ENCODE peak calls at places on chromosomes 2 and 18, in eight cellular contexts. V is adrenal gland, F is heart left ventricle, I is gastrocnemius medialis, L is fibroblast of lung, A is cardiac fibroblast, T is cardiac muscle cell, K is coronary artery. Q is an unnamed sample.

GRCh38 chr2:169034984-169035544 is 3.9 kb upstream of the ABCB11 start:
- DNase-seq in L (no peak), K (no peak), F (no peak), A (no peak), V (no peak), T (no peak), I (no peak), Q (no peak)

GRCh38 chr2:129929321-129930290 is 49.9 kb upstream of the RAB6C start:
- DNase-seq in K (no peak), L (no peak), I (peak; percentile 33), T (no peak), A (peak; percentile 14), V (no peak), F (no peak), Q (no peak)

GRCh38 chr18:33630476-33630875 is 52.5 kb downstream of the ASXL3 start:
- DNase-seq in T (no peak), F (no peak), K (no peak), L (no peak), I (no peak), V (no peak), A (no peak), Q (no peak)

GRCh38 chr18:56333146-56333545 is 305.2 kb downstream of the TXNL1 start:
- DNase-seq in K (no peak), A (no peak), L (no peak), T (no peak), F (no peak), V (no peak), I (no peak), Q (no peak)

GRCh38 chr2:62745891-62746481 is 40.5 kb downstream of the EHBP1 start:
- DNase-seq in A (no peak), K (no peak), L (no peak), F (no peak), T (no peak), I (no peak), V (no peak), Q (no peak)

GRCh38 chr2:99602475-99602874 is 112.7 kb upstream of the REV1 start:
- DNase-seq in I (no peak), F (no peak), T (no peak), K (no peak), V (no peak), A (peak; percentile 44), L (peak; percentile 59), Q (peak; percentile 89)

GRCh38 chr2:239039479-239039861 is 191.6 kb downstream of the TWIST2 start:
- DNase-seq in V (no peak), F (no peak), A (no peak), K (no peak), L (no peak), I (no peak), T (no peak), Q (no peak)

GRCh38 chr18:79488311-79489047 is 92.7 kb downstream of the NFATC1 start:
- DNase-seq in A (no peak), F (peak; percentile 49), L (no peak), I (no peak), K (no peak), V (peak; percentile 3), T (no peak), Q (no peak)

GRCh38 chr2:40213616-40214015 is 238.3 kb downstream of the SLC8A1 start:
- DNase-seq in V (no peak), K (no peak), A (no peak), F (no peak), L (no peak), T (no peak), I (no peak), Q (no peak)

GRCh38 chr18:3245185-3245564 is 2.4 kb upstream of the MYL12A start:
- DNase-seq in A (no peak), I (no peak), L (no peak), K (no peak), T (no peak), V (no peak), F (no peak), Q (no peak)

GRCh38 chr2:142031656-142032055 is 99.2 kb downstream of the LRP1B start:
- DNase-seq in F (no peak), T (no peak), K (no peak), I (no peak), V (no peak), A (no peak), L (no peak), Q (no peak)

GRCh38 chr2:179106342-179107178 is 56.6 kb upstream of the CCDC141 start:
- DNase-seq in F (no peak), K (no peak), T (no peak), L (peak; percentile 97), I (peak; percentile 35), V (peak; percentile 70), A (peak; percentile 99), Q (peak; percentile 96)

GRCh38 chr2:133390151-133390550 is 178.1 kb downstream of the NCKAP5 start:
- DNase-seq in V (no peak), L (no peak), I (no peak), A (peak; percentile 39), T (no peak), F (no peak), K (no peak), Q (peak; percentile 49)

GRCh38 chr18:67599277-67599676 is 82.8 kb upstream of the DSEL start:
- DNase-seq in A (peak; percentile 56), L (peak; percentile 56), T (no peak), F (no peak), V (no peak), K (no peak), I (no peak), Q (peak; percentile 43)

GRCh38 chr2:8502316-8502715 is 179.5 kb upstream of the ID2 start:
- DNase-seq in L (no peak), T (no peak), K (no peak), A (no peak), I (no peak), V (no peak), F (no peak), Q (no peak)

GRCh38 chr18:21761471-21762115 is 21.0 kb downstream of the MIB1 start:
- DNase-seq in K (no peak), I (no peak), L (no peak), V (no peak), T (no peak), F (no peak), A (no peak), Q (no peak)

GRCh38 chr2:201697899-201698298 is 545 bp downstream of the MPP4 start:
- DNase-seq in T (no peak), I (no peak), A (peak; percentile 90), V (peak; percentile 20), L (peak; percentile 76), K (no peak), F (no peak), Q (peak; percentile 84)

GRCh38 chr2:127279781-127280180 is 14.2 kb downstream of the ERCC3 start:
- DNase-seq in V (no peak), A (no peak), I (no peak), F (no peak), K (no peak), T (no peak), L (no peak), Q (no peak)

GRCh38 chr2:200026838-200027237 is 71.5 kb downstream of the MAIP1 start:
- DNase-seq in V (no peak), L (peak; percentile 91), K (no peak), T (no peak), I (no peak), A (peak; percentile 36), F (no peak), Q (no peak)

GRCh38 chr2:68736086-68736485 is 1.5 kb downstream of the ARHGAP25 start:
- DNase-seq in V (no peak), T (no peak), I (no peak), K (no peak), A (no peak), F (no peak), L (no peak), Q (no peak)

GRCh38 chr18:78074400-78075020 is 824.9 kb downstream of the GALR1 start:
- DNase-seq in V (no peak), I (no peak), K (no peak), A (no peak), T (no peak), F (no peak), L (no peak), Q (no peak)
- TF ChIP-seq CTCF in V (no peak), I (no peak), K (no peak), A (no peak), T (no peak), F (no peak), L (no peak), Q (no peak)

GRCh38 chr18:55251186-55251995 is 292.1 kb upstream of the CCDC68 start:
- DNase-seq in L (no peak), V (no peak), F (no peak), T (peak; percentile 15), I (no peak), K (no peak), A (peak; percentile 65), Q (peak; percentile 47)

GRCh38 chr18:55252946-55253345 is 293.7 kb upstream of the CCDC68 start:
- DNase-seq in T (no peak), I (no peak), A (peak; percentile 20), K (no peak), F (no peak), L (no peak), V (no peak), Q (no peak)

GRCh38 chr18:55250729-55251128 is 291.5 kb upstream of the CCDC68 start:
- DNase-seq in F (no peak), V (no peak), L (no peak), A (peak; percentile 71), I (no peak), K (no peak), T (no peak), Q (peak; percentile 47)

GRCh38 chr18:55253814-55254213 is 294.6 kb upstream of the CCDC68 start:
- DNase-seq in T (no peak), V (no peak), L (no peak), K (no peak), A (peak; percentile 19), I (no peak), F (no peak), Q (no peak)

GRCh38 chr18:55252053-55252675 is 292.9 kb upstream of the CCDC68 start:
- DNase-seq in L (no peak), A (peak; percentile 29), V (no peak), I (no peak), T (no peak), F (no peak), K (no peak), Q (no peak)
- H3K4me3 ChIP-seq in L (peak overlapping the region; percentile 29), A (no peak overlapping the region), V (no peak overlapping the region), I (peak overlapping the region; percentile 8), T (no peak overlapping the region), F (no peak overlapping the region), K (peak overlapping the region; percentile 30), Q (no peak overlapping the region)

GRCh38 chr2:10678225-10678624 is 11.6 kb downstream of the NOL10 start:
- DNase-seq in T (no peak), L (no peak), I (no peak), K (no peak), V (no peak), A (no peak), F (no peak), Q (no peak)
- TF ChIP-seq CTCF in T (peak; percentile 24), L (peak; percentile 6), I (no peak), K (no peak), V (peak; percentile 10), A (peak; percentile 38), F (no peak), Q (peak; percentile 36)

DNA sequence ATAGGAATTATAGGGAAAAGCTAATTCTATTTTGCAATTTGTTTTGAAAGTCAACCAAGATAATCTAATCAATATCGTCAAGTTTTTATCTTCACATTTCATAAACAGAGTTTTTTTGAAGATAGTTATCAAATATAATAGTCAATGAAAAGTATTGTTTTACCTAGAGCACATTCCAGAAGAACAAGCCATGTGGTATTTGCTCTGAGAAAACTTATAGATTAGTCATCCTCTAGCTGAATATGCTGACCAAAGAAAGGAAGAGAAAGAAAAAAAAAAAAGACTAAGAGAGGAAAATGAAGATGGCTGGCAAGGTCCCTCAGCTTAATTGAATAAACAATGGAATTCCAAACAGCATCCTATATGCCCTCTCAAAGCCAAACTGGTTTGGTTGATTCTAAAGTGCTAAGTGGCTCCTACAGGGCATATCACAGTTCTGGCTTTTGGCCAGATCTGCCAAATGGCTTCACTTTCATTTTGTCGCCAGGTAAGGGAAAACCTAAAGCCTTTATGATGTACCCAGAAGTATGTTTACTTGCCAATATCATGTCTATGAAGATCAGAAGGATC is 132.6 kb downstream of the VWC2L start:
- DNase-seq in K (no peak), V (no peak), A (peak; percentile 41), T (no peak), L (peak; percentile 5), I (no peak), F (no peak), Q (peak; percentile 67)
- H3K4me3 ChIP-seq in K (no peak overlapping the region), V (no peak overlapping the region), A (no peak overlapping the region), T (no peak overlapping the region), L (no peak overlapping the region), I (no peak overlapping the region), F (no peak overlapping the region), Q (no peak overlapping the region)